ENCODE peak calls at places on chromosome 17, in four cellular contexts. J, F, L and T are unnamed samples. For H3K27me3, the result is how much of the 10 kb centered on the place peaks cover.

GRCh38 chr17:82047914-82048570 is 3.6 kb downstream of the RFNG start:
- DNase-seq in J (no peak), F (no peak), L (no peak), T (no peak)

GRCh38 chr17:330993-331701 is 21.5 kb downstream of the RPH3AL start:
- DNase-seq in J (no peak), F (no peak), L (no peak), T (no peak)

GRCh38 chr17:50153650-50154575 is 3.4 kb upstream of the PPP1R9B start:
- DNase-seq in J (no peak), F (peak), L (no peak), T (no peak)

GRCh38 chr17:193841-194806 is 12.7 kb upstream of the DOC2B start:
- DNase-seq in J (no peak), F (no peak), L (no peak), T (no peak)

GRCh38 chr17:79633154-79633553 is 22.3 kb upstream of the RBFOX3 start:
- DNase-seq in J (no peak), F (no peak), L (peak), T (no peak)

GRCh38 chr17:50026901-50027638 is 28.8 kb upstream of the ITGA3 start:
- DNase-seq in J (peak), F (peak), L (peak), T (peak)

GRCh38 chr17:75144816-75145511 is 9.3 kb downstream of the JPT1 start:
- DNase-seq in J (no peak), F (no peak), L (no peak), T (no peak)

GRCh38 chr17:35160354-35161201 is 13.0 kb downstream of the UNC45B start:
- DNase-seq in J (no peak), F (no peak), L (no peak), T (no peak)

GRCh38 chr17:55806745-55807466 is 56.1 kb downstream of the PCTP start:
- DNase-seq in J (no peak), F (no peak), L (no peak), T (no peak)

GRCh38 chr17:45366049-45366448 is 49.2 kb upstream of the MAP3K14 start:
- DNase-seq in J (no peak), F (no peak), L (no peak), T (no peak)

GRCh38 chr17:56866496-56866895 is 32.5 kb downstream of the DGKE start:
- DNase-seq in J (no peak), F (no peak), L (no peak), T (no peak)

GRCh38 chr17:33978889-33979288 is 276.2 kb upstream of the CCL2 start:
- DNase-seq in J (no peak), F (no peak), L (no peak), T (no peak)

GRCh38 chr17:42608692-42609181 is 437 bp downstream of the RETREG3 start:
- DNase-seq in J (no peak), F (no peak), L (no peak), T (no peak)

GRCh38 chr17:16920628-16921020 is 51.3 kb downstream of the TNFRSF13B start:
- DNase-seq in J (no peak), F (no peak), L (no peak), T (no peak)

GRCh38 chr17:63834431-63835166 is 7.1 kb upstream of the FTSJ3 start:
- DNase-seq in J (peak), F (peak), L (peak), T (peak)

GRCh38 chr17:62456016-62456415 is 22.6 kb upstream of the TLK2 start:
- DNase-seq in J (no peak), F (no peak), L (no peak), T (no peak)

GRCh38 chr17:79031996-79032875 is 8.3 kb downstream of the C1QTNF1 start:
- DNase-seq in J (no peak), F (no peak), L (no peak), T (no peak)

GRCh38 chr17:72719582-72720493 is 372.6 kb downstream of the SLC39A11 start:
- DNase-seq in J (no peak), F (no peak), L (no peak), T (peak)

GRCh38 chr17:8041249-8041928 is 2.5 kb downstream of the ALOX15B start:
- DNase-seq in J (no peak), F (peak), L (peak), T (peak)

GRCh38 chr17:5410594-5411272 is 8.7 kb downstream of the NUP88 start:
- DNase-seq in J (no peak), F (no peak), L (no peak), T (no peak)

GRCh38 chr17:5419356-5419958 is at the start of gene NUP88:
- DNase-seq in J (peak), F (peak), L (peak), T (peak)

GRCh38 chr17:5416886-5417285 is 2.6 kb downstream of the NUP88 start:
- DNase-seq in J (no peak), F (no peak), L (no peak), T (no peak)

GRCh38 chr17:5418858-5419355 is 555 bp downstream of the NUP88 start:
- DNase-seq in J (no peak), F (no peak), L (no peak), T (peak)

DNA sequence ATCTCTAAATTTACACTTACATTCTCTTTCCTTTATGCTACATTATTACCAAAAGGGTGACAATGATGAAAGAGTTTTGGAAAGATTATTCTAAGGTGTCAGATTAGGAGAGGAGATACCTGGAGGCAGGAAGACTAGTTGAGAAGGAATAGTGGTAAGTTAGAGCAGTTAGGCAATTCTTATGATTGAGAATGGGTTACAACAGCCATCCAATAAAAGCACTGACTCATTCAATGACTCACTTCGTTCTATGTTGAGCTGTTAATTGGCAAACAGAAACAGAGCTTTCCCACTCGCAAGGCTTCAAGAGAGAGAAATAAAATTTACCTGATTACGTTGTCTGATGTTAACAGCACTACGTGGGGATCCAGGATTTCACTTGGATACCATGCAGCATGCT is 5.8 kb downstream of the NUP88 start:
- DNase-seq in J (no peak), F (no peak), L (no peak), T (no peak)
- TF ChIP-seq POLR2AphosphoS5 in J (no peak), F (no peak), L (no peak), T (no peak)

GRCh38 chr17:48715496-48716399 is 6.6 kb downstream of the PRAC1 start:
- DNase-seq in J (no peak), F (no peak), L (no peak), T (no peak)

GRCh38 chr17:48711128-48711527 is 11.2 kb downstream of the PRAC1 start:
- DNase-seq in J (no peak), F (no peak), L (no peak), T (no peak)
- H3K27me3 ChIP-seq in J (under half), F (half or more), L (half or more), T (under half)

DNA sequence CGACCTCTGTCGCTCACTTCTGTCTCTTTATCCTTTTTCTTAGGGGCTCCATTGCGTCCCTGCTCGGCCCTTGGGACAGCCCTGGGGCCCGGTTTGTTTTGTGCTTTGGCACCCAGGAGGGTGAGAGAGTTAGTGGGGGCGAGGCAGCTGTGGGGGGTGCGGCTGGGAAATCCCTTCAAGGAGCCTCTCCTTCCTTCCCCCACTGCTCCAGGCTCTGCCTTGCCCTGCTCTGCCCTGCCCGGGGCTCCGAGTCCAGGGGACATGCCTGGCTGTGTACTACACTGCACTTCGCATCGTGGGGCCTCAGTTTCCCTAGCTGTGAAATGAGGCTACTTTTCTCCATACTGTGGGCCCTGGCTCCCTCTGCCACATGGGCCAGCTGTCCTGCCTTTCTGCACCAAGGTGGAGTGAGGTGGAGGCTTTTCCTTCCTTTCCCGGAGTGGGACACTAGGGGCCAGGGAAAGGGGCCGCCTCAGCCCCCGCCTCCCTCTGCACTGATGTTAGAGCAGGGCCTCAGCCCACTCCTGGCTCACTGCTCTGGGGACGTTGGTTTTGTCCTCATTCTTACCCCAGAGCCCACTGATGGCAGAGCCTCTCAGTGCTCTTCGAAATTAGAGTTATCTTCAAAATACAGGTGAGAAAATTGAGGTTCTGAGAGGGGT is 980 bp downstream of the LLGL1 start:
- DNase-seq in J (no peak), F (no peak), L (peak), T (no peak)
- TF ChIP-seq GABPA in J (no peak), F (no peak), L (no peak), T (no peak)

GRCh38 chr17:71375948-71376347 is 744.9 kb upstream of the SOX9 start:
- DNase-seq in J (no peak), F (no peak), L (no peak), T (no peak)
- TF ChIP-seq POLR2AphosphoS5 in J (no peak), F (no peak), L (no peak), T (no peak)

GRCh38 chr17:48559609-48560451 is 14.9 kb upstream of the HOXB2 start:
- DNase-seq in J (no peak), F (no peak), L (no peak), T (no peak)
- H3K27me3 ChIP-seq in J (half or more), F (under half), L (half or more), T (under half)

GRCh38 chr17:28074010-28074409 is 31.5 kb downstream of the NLK start:
- DNase-seq in J (no peak), F (no peak), L (no peak), T (no peak)
- TF ChIP-seq GABPA in J (no peak), F (no peak), L (no peak), T (no peak)

DNA sequence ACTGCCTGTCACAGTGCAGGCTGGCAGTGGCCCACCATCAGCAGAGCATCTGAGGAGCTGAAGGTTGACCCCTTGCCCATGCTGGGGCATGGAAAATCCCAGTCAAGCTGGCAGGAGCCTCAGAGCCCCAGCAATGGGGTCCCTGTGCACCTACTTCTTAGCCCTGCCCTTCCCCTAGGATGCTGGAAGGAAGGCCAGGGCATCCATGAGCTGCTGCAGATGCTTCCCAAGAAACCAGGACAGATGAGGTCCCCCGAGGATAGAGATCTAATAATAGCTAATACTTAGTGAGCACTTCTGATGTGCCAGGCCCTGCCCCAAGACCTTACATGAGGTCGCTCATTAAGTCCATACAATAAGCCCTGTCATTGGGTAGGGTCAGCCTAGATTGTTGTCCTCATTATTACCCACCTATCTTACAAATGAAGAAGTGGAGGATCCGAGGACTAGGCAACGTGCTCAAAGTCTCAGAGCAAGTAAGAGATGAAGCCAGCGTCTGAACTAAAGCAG is 175.2 kb downstream of the WSCD1 start:
- DNase-seq in J (no peak), F (no peak), L (no peak), T (no peak)
- TF ChIP-seq POLR2AphosphoS5 in J (no peak), F (no peak), L (no peak), T (no peak)

DNA sequence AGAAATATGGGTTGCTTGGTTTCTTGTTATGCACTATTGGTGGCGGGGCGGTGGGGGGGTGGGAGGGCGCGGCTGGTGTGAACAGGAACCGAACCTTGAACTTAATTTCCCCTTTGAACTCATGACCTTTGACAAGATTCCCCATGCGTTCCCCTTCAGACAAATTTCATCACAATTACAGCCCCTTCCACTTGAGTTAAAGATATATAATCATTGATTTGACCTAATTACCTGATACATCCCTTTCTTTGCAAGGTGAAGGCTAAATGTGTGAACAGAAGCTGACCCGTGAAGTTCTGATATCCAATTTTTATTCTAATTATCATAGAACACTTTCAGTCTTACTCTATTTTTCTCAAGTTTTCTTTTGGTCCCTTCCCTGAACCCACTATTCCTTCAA is 116.9 kb downstream of the SKAP1 start:
- DNase-seq in J (no peak), F (no peak), L (no peak), T (no peak)
- H3K27me3 ChIP-seq in J (under half), F (under half), L (half or more), T (under half)